ENCODE peak calls at places on chromosomes 11 and 22, in four cellular contexts. B is stimulated activated CD8-positive, alpha-beta memory T cell treated with anti-CD3 and anti-CD28 coated beads, Interleukin-2, amount 100 ng/mL, for 1 hour; F is KG1; D is iris pigment epithelial cell. N is an unnamed sample.

GRCh38 chr11:72568861-72569260 is 105.4 kb downstream of the PDE2A start:
- DNase-seq in B (no peak), F (no peak), D (no peak), N (no peak)

GRCh38 chr22:29555065-29555644 is 1.6 kb upstream of the THOC5 start:
- DNase-seq in B (no peak), F (no peak), D (peak), N (no peak)

GRCh38 chr11:44936527-44936926 is 14.2 kb downstream of the TP53I11 start:
- DNase-seq in B (peak), F (peak), D (peak), N (peak)

GRCh38 chr22:31895317-31896133 is 48.8 kb upstream of the YWHAH start:
- DNase-seq in B (no peak), F (no peak), D (no peak), N (no peak)

GRCh38 chr11:116109228-116109627 is 605.0 kb upstream of the CADM1 start:
- DNase-seq in B (no peak), F (no peak), D (peak), N (no peak)

GRCh38 chr11:67613313-67613959 is 6.7 kb downstream of the NDUFV1 start:
- DNase-seq in B (no peak), F (no peak), D (no peak), N (no peak)

GRCh38 chr22:38177926-38178604 is 3.6 kb downstream of the PLA2G6 start:
- DNase-seq in B (no peak), F (no peak), D (peak), N (no peak)

GRCh38 chr11:11661356-11662040 is 39.7 kb upstream of the GALNT18 start:
- DNase-seq in B (no peak), F (no peak), D (no peak), N (no peak)

GRCh38 chr22:43183496-43184263 is 3.3 kb downstream of the TTLL12 start:
- DNase-seq in B (no peak), F (no peak), D (peak), N (peak)

GRCh38 chr11:111912535-111912934 is at the start of gene HSPB2:
- DNase-seq in B (no peak), F (no peak), D (no peak), N (no peak)

GRCh38 chr11:128291835-128292234 is 295.5 kb downstream of the ETS1 start:
- DNase-seq in B (no peak), F (no peak), D (no peak), N (no peak)

GRCh38 chr22:29041408-29041807 is 20.2 kb downstream of the C22orf31 start:
- DNase-seq in B (no peak), F (no peak), D (peak), N (no peak)

GRCh38 chr11:108606495-108607160 is 13.1 kb upstream of the EXPH5 start:
- DNase-seq in B (no peak), F (no peak), D (peak), N (no peak)

GRCh38 chr11:63641727-63642126 is 27.5 kb upstream of the PLAAT3 start:
- DNase-seq in B (no peak), F (no peak), D (no peak), N (no peak)

GRCh38 chr11:73766763-73767162 is 5.9 kb upstream of the RAB6A start:
- DNase-seq in B (no peak), F (no peak), D (no peak), N (no peak)

N was measured in HL-60.